ENCODE peak calls at places on chromosomes 13 and 19, in nine cellular contexts. One of them, this sample, is unnamed.

GRCh38 chr13:44904982-44905381 is 84.3 kb downstream of the NUFIP1 start:
- DNase-seq in body of pancreas: peak; percentile 35
- DNase-seq in GM12878: no peak
- DNase-seq in fibroblast of lung: peak; percentile 98
- DNase-seq in Panc1: no peak
- DNase-seq in breast epithelium: no peak
- DNase-seq in lung: peak; percentile 38
- DNase-seq in Peyer's patch: peak; percentile 56
- DNase-seq in spleen: no peak
- DNase-seq in this sample: no peak

GRCh38 chr13:41059466-41059865 is 1.8 kb upstream of the WBP4 start:
- DNase-seq in body of pancreas: no peak
- DNase-seq in GM12878: no peak
- DNase-seq in fibroblast of lung: peak; percentile 18
- DNase-seq in Panc1: no peak
- DNase-seq in breast epithelium: no peak
- DNase-seq in lung: no peak
- DNase-seq in Peyer's patch: no peak
- DNase-seq in spleen: no peak
- DNase-seq in this sample: no peak

GRCh38 chr19:16417660-16418596 is 53.8 kb downstream of the EPS15L1 start:
- DNase-seq in body of pancreas: peak; percentile 63
- DNase-seq in GM12878: no peak
- DNase-seq in fibroblast of lung: peak; percentile 35
- DNase-seq in Panc1: peak; percentile 15
- DNase-seq in breast epithelium: peak; percentile 37
- DNase-seq in lung: peak; percentile 67
- DNase-seq in Peyer's patch: peak; percentile 86
- DNase-seq in spleen: peak; percentile 94
- DNase-seq in this sample: peak; percentile 43

GRCh38 chr13:51315658-51316057 is 23.8 kb upstream of the SERPINE3 start:
- DNase-seq in body of pancreas: no peak
- DNase-seq in GM12878: no peak
- DNase-seq in fibroblast of lung: peak; percentile 46
- DNase-seq in Panc1: no peak
- DNase-seq in breast epithelium: no peak
- DNase-seq in lung: no peak
- DNase-seq in Peyer's patch: no peak
- DNase-seq in spleen: no peak
- DNase-seq in this sample: no peak

GRCh38 chr19:52070496-52070895 is 21.9 kb upstream of the ZNF432 start:
- DNase-seq in body of pancreas: no peak
- DNase-seq in GM12878: no peak
- DNase-seq in fibroblast of lung: peak; percentile 82
- DNase-seq in Panc1: no peak
- DNase-seq in breast epithelium: no peak
- DNase-seq in lung: no peak
- DNase-seq in Peyer's patch: no peak
- DNase-seq in spleen: no peak
- DNase-seq in this sample: no peak

GRCh38 chr19:54670576-54671347 is 8.0 kb downstream of the LILRB4 start:
- DNase-seq in body of pancreas: no peak
- DNase-seq in GM12878: no peak
- DNase-seq in fibroblast of lung: no peak
- DNase-seq in Panc1: no peak
- DNase-seq in breast epithelium: no peak
- DNase-seq in lung: no peak
- DNase-seq in Peyer's patch: no peak
- DNase-seq in spleen: no peak
- DNase-seq in this sample: no peak

GRCh38 chr19:6891761-6892385 is 4.5 kb downstream of the ADGRE1 start:
- DNase-seq in body of pancreas: no peak
- DNase-seq in GM12878: no peak
- DNase-seq in fibroblast of lung: no peak
- DNase-seq in Panc1: no peak
- DNase-seq in breast epithelium: no peak
- DNase-seq in lung: no peak
- DNase-seq in Peyer's patch: no peak
- DNase-seq in spleen: no peak
- DNase-seq in this sample: no peak

GRCh38 chr19:52533901-52534300 is 6.4 kb downstream of the ZNF808 start:
- DNase-seq in body of pancreas: peak; percentile 24
- DNase-seq in GM12878: no peak
- DNase-seq in fibroblast of lung: no peak
- DNase-seq in Panc1: no peak
- DNase-seq in breast epithelium: peak; percentile 35
- DNase-seq in lung: peak; percentile 41
- DNase-seq in Peyer's patch: no peak
- DNase-seq in spleen: no peak
- DNase-seq in this sample: no peak

GRCh38 chr13:110528371-110528770 is 33.2 kb downstream of the RAB20 start:
- DNase-seq in body of pancreas: no peak
- DNase-seq in GM12878: no peak
- DNase-seq in fibroblast of lung: no peak
- DNase-seq in Panc1: no peak
- DNase-seq in breast epithelium: no peak
- DNase-seq in lung: no peak
- DNase-seq in Peyer's patch: no peak
- DNase-seq in spleen: no peak
- DNase-seq in this sample: no peak

GRCh38 chr13:110524484-110525254 is 36.9 kb downstream of the RAB20 start:
- DNase-seq in body of pancreas: peak; percentile 56
- DNase-seq in GM12878: no peak
- DNase-seq in fibroblast of lung: no peak
- DNase-seq in Panc1: no peak
- DNase-seq in breast epithelium: peak; percentile 59
- DNase-seq in lung: no peak
- DNase-seq in Peyer's patch: peak; percentile 89
- DNase-seq in spleen: no peak
- DNase-seq in this sample: no peak

GRCh38 chr13:110523838-110524237 is 37.7 kb downstream of the RAB20 start:
- DNase-seq in body of pancreas: no peak
- DNase-seq in GM12878: no peak
- DNase-seq in fibroblast of lung: no peak
- DNase-seq in Panc1: no peak
- DNase-seq in breast epithelium: no peak
- DNase-seq in lung: no peak
- DNase-seq in Peyer's patch: no peak
- DNase-seq in spleen: no peak
- DNase-seq in this sample: no peak

GRCh38 chr13:110523180-110523579 is 38.3 kb downstream of the RAB20 start:
- DNase-seq in body of pancreas: no peak
- DNase-seq in GM12878: no peak
- DNase-seq in fibroblast of lung: no peak
- DNase-seq in Panc1: no peak
- DNase-seq in breast epithelium: no peak
- DNase-seq in lung: no peak
- DNase-seq in Peyer's patch: no peak
- DNase-seq in spleen: no peak
- DNase-seq in this sample: no peak

DNA sequence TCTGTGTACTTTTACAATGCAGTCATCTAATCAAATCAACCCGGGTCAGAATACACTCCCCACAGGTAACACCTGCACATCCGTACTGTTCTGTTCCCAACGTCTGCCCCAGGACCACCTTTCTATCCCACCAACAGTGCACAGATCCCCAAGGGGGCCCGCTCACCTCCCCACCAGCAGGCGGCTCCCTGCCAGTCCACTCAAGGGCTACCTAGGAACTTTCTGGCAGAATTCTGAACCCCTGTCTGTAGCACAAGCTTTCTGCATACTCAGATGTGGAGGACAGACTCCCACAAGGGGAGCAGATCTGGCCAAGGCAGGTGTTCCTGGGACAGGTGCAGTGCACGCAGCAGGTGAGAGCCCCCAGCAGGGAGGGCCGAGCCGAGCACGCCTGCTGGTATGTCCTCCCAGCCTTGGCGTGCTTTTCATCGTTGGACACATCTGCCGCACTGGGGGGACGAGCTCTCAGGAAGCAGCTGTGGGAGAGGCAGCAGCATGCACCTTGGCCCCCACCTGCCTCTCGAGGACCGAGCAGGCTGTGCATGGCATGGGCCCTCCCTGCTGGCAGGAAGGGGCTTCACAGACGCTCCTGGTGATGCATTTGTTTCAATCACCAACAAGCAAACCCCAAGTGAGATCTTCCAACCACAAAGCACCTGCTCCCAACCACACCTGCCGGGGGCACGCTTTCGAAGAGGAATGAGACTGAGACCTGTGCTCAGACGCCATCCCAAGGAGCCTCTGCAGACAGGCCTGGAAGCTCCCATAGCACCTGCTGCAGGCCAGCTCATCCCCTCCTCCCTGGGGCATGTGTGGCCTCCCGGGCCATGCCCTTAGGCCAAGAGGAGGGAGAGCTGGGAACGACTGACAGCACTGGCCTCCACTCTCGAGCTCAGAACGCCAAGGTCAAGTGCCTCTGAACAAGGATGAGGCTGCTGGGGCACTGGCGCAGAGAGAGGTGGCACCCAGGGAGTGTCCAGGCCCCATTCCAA is 35.9 kb downstream of the RAB20 start:
- DNase-seq in body of pancreas: no peak
- DNase-seq in GM12878: peak; percentile 35
- DNase-seq in fibroblast of lung: no peak
- DNase-seq in Panc1: no peak
- DNase-seq in breast epithelium: no peak
- DNase-seq in lung: no peak
- DNase-seq in Peyer's patch: peak; percentile 80
- DNase-seq in spleen: no peak
- DNase-seq in this sample: no peak
- H3K27ac ChIP-seq in body of pancreas: peak overlapping the region; percentile 62
- H3K27ac ChIP-seq in GM12878: no peak overlapping the region
- H3K27ac ChIP-seq in fibroblast of lung: no peak overlapping the region
- H3K27ac ChIP-seq in Panc1: no peak overlapping the region
- H3K27ac ChIP-seq in breast epithelium: peak overlapping the region; percentile 82
- H3K27ac ChIP-seq in lung: peak overlapping the region; percentile 66
- H3K27ac ChIP-seq in Peyer's patch: peak overlapping the region; percentile 67
- H3K27ac ChIP-seq in spleen: no peak overlapping the region
- H3K27ac ChIP-seq in this sample: no peak overlapping the region

GRCh38 chr13:81488021-81488420 is 1147.1 kb upstream of the SPRY2 start:
- DNase-seq in body of pancreas: no peak
- DNase-seq in GM12878: no peak
- DNase-seq in fibroblast of lung: no peak
- DNase-seq in Panc1: no peak
- DNase-seq in breast epithelium: no peak
- DNase-seq in lung: no peak
- DNase-seq in Peyer's patch: no peak
- DNase-seq in spleen: no peak
- DNase-seq in this sample: no peak

GRCh38 chr13:81493144-81493543 is 1152.2 kb upstream of the SPRY2 start:
- DNase-seq in body of pancreas: no peak
- DNase-seq in GM12878: peak; percentile 3
- DNase-seq in fibroblast of lung: no peak
- DNase-seq in Panc1: no peak
- DNase-seq in breast epithelium: no peak
- DNase-seq in lung: no peak
- DNase-seq in Peyer's patch: no peak
- DNase-seq in spleen: no peak
- DNase-seq in this sample: no peak

GRCh38 chr13:81487151-81487550 is 1146.2 kb upstream of the SPRY2 start:
- DNase-seq in body of pancreas: peak; percentile 35
- DNase-seq in GM12878: no peak
- DNase-seq in fibroblast of lung: no peak
- DNase-seq in Panc1: no peak
- DNase-seq in breast epithelium: no peak
- DNase-seq in lung: no peak
- DNase-seq in Peyer's patch: no peak
- DNase-seq in spleen: no peak
- DNase-seq in this sample: no peak
- TF ChIP-seq CTCF in body of pancreas: peak; percentile 26
- TF ChIP-seq CTCF in GM12878: peak; percentile 39
- TF ChIP-seq CTCF in fibroblast of lung: peak; percentile 6
- TF ChIP-seq CTCF in Panc1: peak; percentile 36
- TF ChIP-seq CTCF in breast epithelium: no peak
- TF ChIP-seq CTCF in lung: no peak
- TF ChIP-seq CTCF in Peyer's patch: no peak
- TF ChIP-seq CTCF in spleen: no peak
- TF ChIP-seq CTCF in this sample: no peak

GRCh38 chr19:36256064-36256463 is 41.2 kb downstream of the ZNF146 start:
- DNase-seq in body of pancreas: no peak
- DNase-seq in GM12878: no peak
- DNase-seq in fibroblast of lung: no peak
- DNase-seq in Panc1: no peak
- DNase-seq in breast epithelium: no peak
- DNase-seq in lung: no peak
- DNase-seq in Peyer's patch: no peak
- DNase-seq in spleen: no peak
- DNase-seq in this sample: no peak

GRCh38 chr19:36259211-36259610 is 44.3 kb downstream of the ZNF146 start:
- DNase-seq in body of pancreas: no peak
- DNase-seq in GM12878: no peak
- DNase-seq in fibroblast of lung: no peak
- DNase-seq in Panc1: no peak
- DNase-seq in breast epithelium: no peak
- DNase-seq in lung: no peak
- DNase-seq in Peyer's patch: no peak
- DNase-seq in spleen: no peak
- DNase-seq in this sample: no peak

GRCh38 chr19:36258028-36258875 is 43.3 kb downstream of the ZNF146 start:
- DNase-seq in body of pancreas: no peak
- DNase-seq in GM12878: no peak
- DNase-seq in fibroblast of lung: no peak
- DNase-seq in Panc1: no peak
- DNase-seq in breast epithelium: no peak
- DNase-seq in lung: no peak
- DNase-seq in Peyer's patch: no peak
- DNase-seq in spleen: no peak
- DNase-seq in this sample: no peak

GRCh38 chr19:36256853-36257511 is 42.1 kb downstream of the ZNF146 start:
- DNase-seq in body of pancreas: no peak
- DNase-seq in GM12878: no peak
- DNase-seq in fibroblast of lung: no peak
- DNase-seq in Panc1: no peak
- DNase-seq in breast epithelium: no peak
- DNase-seq in lung: no peak
- DNase-seq in Peyer's patch: no peak
- DNase-seq in spleen: no peak
- DNase-seq in this sample: no peak

DNA sequence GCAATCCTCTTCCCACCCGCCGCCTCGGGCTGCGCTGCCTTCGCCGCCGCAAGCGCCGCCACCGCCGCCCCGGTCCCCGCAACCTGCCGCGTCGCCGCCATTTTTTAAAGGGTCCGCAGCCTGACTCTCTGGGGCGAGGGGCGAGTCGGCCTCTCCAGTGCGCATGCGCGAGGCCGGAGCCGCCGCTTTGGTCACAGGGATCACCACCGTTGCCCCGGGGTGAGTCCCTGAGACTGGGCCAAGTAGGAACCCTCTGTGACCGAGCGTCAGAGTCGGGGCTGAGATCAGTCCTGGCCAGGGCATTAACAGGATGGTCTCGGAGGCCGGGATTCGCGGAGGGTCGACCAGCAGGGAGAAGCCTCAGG is 42.6 kb downstream of the ZNF146 start:
- DNase-seq in body of pancreas: peak; percentile 53
- DNase-seq in GM12878: no peak
- DNase-seq in fibroblast of lung: no peak
- DNase-seq in Panc1: no peak
- DNase-seq in breast epithelium: no peak
- DNase-seq in lung: no peak
- DNase-seq in Peyer's patch: no peak
- DNase-seq in spleen: no peak
- DNase-seq in this sample: peak; percentile 60
- H3K4me3 ChIP-seq in body of pancreas: peak overlapping the region; percentile 20
- H3K4me3 ChIP-seq in GM12878: no peak overlapping the region
- H3K4me3 ChIP-seq in fibroblast of lung: no peak overlapping the region
- H3K4me3 ChIP-seq in Panc1: no peak overlapping the region
- H3K4me3 ChIP-seq in breast epithelium: peak overlapping the region; percentile 77
- H3K4me3 ChIP-seq in lung: peak overlapping the region; percentile 25
- H3K4me3 ChIP-seq in Peyer's patch: peak overlapping the region; percentile 39
- H3K4me3 ChIP-seq in spleen: peak overlapping the region; percentile 64
- H3K4me3 ChIP-seq in this sample: peak overlapping the region; percentile 74

GRCh38 chr19:50205681-50206138 is 2.3 kb downstream of the MYH14 start:
- DNase-seq in body of pancreas: peak; percentile 66
- DNase-seq in GM12878: no peak
- DNase-seq in fibroblast of lung: no peak
- DNase-seq in Panc1: no peak
- DNase-seq in breast epithelium: peak; percentile 71
- DNase-seq in lung: peak; percentile 66
- DNase-seq in Peyer's patch: peak; percentile 91
- DNase-seq in spleen: no peak
- DNase-seq in this sample: no peak
- H3K27ac ChIP-seq in body of pancreas: peak overlapping the region; percentile 77
- H3K27ac ChIP-seq in GM12878: no peak overlapping the region
- H3K27ac ChIP-seq in fibroblast of lung: no peak overlapping the region
- H3K27ac ChIP-seq in Panc1: no peak overlapping the region
- H3K27ac ChIP-seq in breast epithelium: peak overlapping the region; percentile 91
- H3K27ac ChIP-seq in lung: peak overlapping the region; percentile 48
- H3K27ac ChIP-seq in Peyer's patch: peak overlapping the region; percentile 91
- H3K27ac ChIP-seq in spleen: no peak overlapping the region
- H3K27ac ChIP-seq in this sample: no peak overlapping the region

This sample was measured in dorsolateral prefrontal cortex.